ENCODE peak calls at places on chromosomes 2 and 18, in five cellular contexts. N is fibroblast of the conjunctiva, V is MV-4-11, I is activated T-cell treated with anti-CD3 and anti-CD28 coated beads for 1 hour, C is neural progenitor cell. J is an unnamed sample.
A peak's percentile ranks its signal among the peaks of the same experiment; 100 is the strongest.

GRCh38 chr2:149082781-149083180 is 44.3 kb downstream of the LYPD6B start:
- DNase-seq in I (no peak), C (peak; percentile 28), V (no peak), N (no peak), J (no peak)

GRCh38 chr18:13983506-13983905 is 68.2 kb upstream of the MC2R start:
- DNase-seq in I (no peak), N (no peak), C (no peak), V (no peak), J (no peak)

GRCh38 chr2:3613524-3613905 is 18.6 kb downstream of the COLEC11 start:
- DNase-seq in C (no peak), N (no peak), I (no peak), V (no peak), J (no peak)

GRCh38 chr18:58394046-58394445 is 234.8 kb downstream of the ALPK2 start:
- DNase-seq in V (no peak), N (no peak), I (no peak), C (no peak), J (no peak)

GRCh38 chr2:202104286-202104870 is 31.3 kb downstream of the KIAA2012 start:
- DNase-seq in N (no peak), V (peak; percentile 65), I (no peak), C (peak; percentile 66), J (peak; percentile 84)

GRCh38 chr18:227374-227773 is 40.5 kb downstream of the THOC1 start:
- DNase-seq in C (no peak), V (no peak), N (no peak), I (no peak), J (no peak)

GRCh38 chr2:75277111-75277510 is 77.8 kb upstream of the TACR1 start:
- DNase-seq in C (no peak), V (no peak), N (no peak), I (no peak), J (no peak)

GRCh38 chr2:203733683-203734082 is 27.2 kb downstream of the CD28 start:
- DNase-seq in C (no peak), V (no peak), N (no peak), I (no peak), J (no peak)

GRCh38 chr18:74303306-74303705 is 11.5 kb upstream of the CYB5A start:
- DNase-seq in C (no peak), N (no peak), V (no peak), I (no peak), J (no peak)

GRCh38 chr2:72630767-72631166 is 195.1 kb downstream of the EXOC6B start:
- DNase-seq in N (no peak), V (no peak), I (no peak), C (no peak), J (no peak)

GRCh38 chr2:62741954-62742722 is 36.6 kb downstream of the EHBP1 start:
- DNase-seq in N (no peak), C (no peak), I (no peak), V (no peak), J (no peak)

GRCh38 chr18:25140962-25141308 is 211.0 kb downstream of the ZNF521 start:
- DNase-seq in N (no peak), I (no peak), V (no peak), C (no peak), J (no peak)

GRCh38 chr18:33369711-33370449 is 70.6 kb downstream of the CCDC178 start:
- DNase-seq in I (no peak), V (no peak), N (no peak), C (no peak), J (no peak)

GRCh38 chr2:7427293-7428060 is 510.3 kb downstream of the RNF144A start:
- DNase-seq in N (peak; percentile 48), V (peak; percentile 34), I (no peak), C (peak; percentile 82), J (peak; percentile 38)

GRCh38 chr2:154700142-154700541 is 1.6 kb downstream of the KCNJ3 start:
- DNase-seq in V (no peak), I (no peak), C (peak; percentile 15), N (no peak), J (no peak)

GRCh38 chr2:33444961-33445360 is 31.5 kb upstream of the RASGRP3 start:
- DNase-seq in I (no peak), C (no peak), V (peak; percentile 14), N (no peak), J (no peak)

GRCh38 chr2:162318280-162319222 is at the start of gene IFIH1:
- DNase-seq in C (peak; percentile 78), V (peak; percentile 89), I (peak; percentile 55), N (peak; percentile 73), J (peak; percentile 73)

GRCh38 chr2:206275274-206276160 is 1.1 kb downstream of the ZDBF2 start:
- DNase-seq in N (no peak), C (peak; percentile 28), V (peak; percentile 5), I (no peak), J (no peak)

GRCh38 chr18:41644466-41644865 is 310.6 kb upstream of the PIK3C3 start:
- DNase-seq in C (no peak), V (peak; percentile 71), I (no peak), N (no peak), J (no peak)

GRCh38 chr2:185608799-185609198 is 129.8 kb upstream of the FSIP2 start:
- DNase-seq in N (no peak), I (no peak), C (no peak), V (no peak), J (no peak)

GRCh38 chr2:181586569-181587076 is 70.3 kb downstream of the CERKL start:
- DNase-seq in N (no peak), I (no peak), C (peak; percentile 7), V (no peak), J (peak; percentile 90)

GRCh38 chr18:49582579-49582978 is 20.7 kb downstream of the LIPG start:
- DNase-seq in V (no peak), C (no peak), N (peak; percentile 23), I (no peak), J (no peak)

GRCh38 chr2:83695037-83695436 is 764.0 kb downstream of the SUCLG1 start:
- DNase-seq in C (no peak), V (no peak), N (no peak), I (no peak), J (no peak)

GRCh38 chr2:33526132-33526531 is 49.7 kb downstream of the RASGRP3 start:
- DNase-seq in V (peak; percentile 76), I (no peak), N (no peak), C (no peak), J (no peak)

GRCh38 chr2:215425021-215425782 is 10.7 kb downstream of the FN1 start:
- DNase-seq in C (no peak), V (no peak), N (no peak), I (no peak), J (no peak)

GRCh38 chr2:40363631-40364030 is 88.3 kb downstream of the SLC8A1 start:
- DNase-seq in I (no peak), C (no peak), N (no peak), V (no peak), J (no peak)

GRCh38 chr2:38109732-38110181 is 33.8 kb upstream of the CYP1B1 start:
- DNase-seq in V (no peak), N (no peak), I (no peak), C (no peak), J (no peak)

GRCh38 chr2:135494503-135494902 is 36.5 kb downstream of the ZRANB3 start:
- DNase-seq in N (peak; percentile 10), I (no peak), C (no peak), V (peak; percentile 71), J (no peak)

GRCh38 chr2:113021312-113021711 is 16.1 kb downstream of the IL36A start:
- DNase-seq in I (no peak), C (no peak), N (no peak), V (no peak), J (no peak)

GRCh38 chr2:167924556-167924955 is 322.8 kb downstream of the STK39 start:
- DNase-seq in I (no peak), C (no peak), V (no peak), N (no peak), J (no peak)

GRCh38 chr2:110103060-110103961 is 12.3 kb downstream of the MALL start:
- DNase-seq in V (no peak), I (no peak), C (no peak), N (no peak), J (no peak)

GRCh38 chr2:187982668-187983067 is 309.0 kb upstream of the GULP1 start:
- DNase-seq in N (peak; percentile 55), C (no peak), V (peak; percentile 98), I (no peak), J (no peak)

GRCh38 chr2:146527166-146527565 is 1317.7 kb upstream of the ACVR2A start:
- DNase-seq in V (no peak), N (no peak), I (no peak), C (no peak), J (no peak)

GRCh38 chr2:13558368-13558767 is 841.6 kb downstream of the TRIB2 start:
- DNase-seq in I (no peak), V (no peak), C (no peak), N (no peak), J (no peak)